ENCODE peak calls at places on chromosomes 13 and 19, in four cellular contexts. H is WTC11, S is HEK293T, V is GM12878. R is an unnamed sample.

GRCh38 chr19:40807147-40808020 is 8.4 kb downstream of the EGLN2 start:
- DNase-seq in H (peak), V (no peak), S (peak), R (no peak)

GRCh38 chr19:58511353-58512208 is at the start of gene SLC27A5:
- DNase-seq in V (no peak), H (no peak), S (no peak), R (no peak)

GRCh38 chr13:52845334-52845761 is 3.1 kb downstream of the PCDH8 start:
- DNase-seq in V (no peak), H (peak), S (peak), R (no peak)

GRCh38 chr13:24161980-24162517 is 1.5 kb downstream of the SPATA13 start:
- DNase-seq in V (no peak), S (no peak), H (no peak), R (no peak)

GRCh38 chr13:52738719-52739467 is 727 bp downstream of the CNMD start:
- DNase-seq in S (no peak), V (no peak), H (peak), R (peak)

GRCh38 chr19:14413765-14414171 is 5.4 kb downstream of the DDX39A start:
- DNase-seq in V (no peak), S (no peak), H (no peak), R (no peak)

GRCh38 chr19:50458396-50459066 is 17.8 kb upstream of the EMC10 start:
- DNase-seq in V (no peak), H (no peak), S (no peak), R (no peak)

GRCh38 chr13:106151056-106151699 is 384.3 kb downstream of the EFNB2 start:
- DNase-seq in V (no peak), H (no peak), S (no peak), R (no peak)

GRCh38 chr13:41835871-41836270 is 125.0 kb downstream of the VWA8 start:
- DNase-seq in V (no peak), S (no peak), H (no peak), R (no peak)

GRCh38 chr13:41837668-41838067 is 123.2 kb downstream of the VWA8 start:
- DNase-seq in H (no peak), S (no peak), V (no peak), R (no peak)

GRCh38 chr13:41827507-41828213 is 133.2 kb downstream of the VWA8 start:
- DNase-seq in S (no peak), V (no peak), H (no peak), R (no peak)

GRCh38 chr13:41833851-41834250 is 127.1 kb downstream of the VWA8 start:
- DNase-seq in V (no peak), S (no peak), H (no peak), R (no peak)

DNA sequence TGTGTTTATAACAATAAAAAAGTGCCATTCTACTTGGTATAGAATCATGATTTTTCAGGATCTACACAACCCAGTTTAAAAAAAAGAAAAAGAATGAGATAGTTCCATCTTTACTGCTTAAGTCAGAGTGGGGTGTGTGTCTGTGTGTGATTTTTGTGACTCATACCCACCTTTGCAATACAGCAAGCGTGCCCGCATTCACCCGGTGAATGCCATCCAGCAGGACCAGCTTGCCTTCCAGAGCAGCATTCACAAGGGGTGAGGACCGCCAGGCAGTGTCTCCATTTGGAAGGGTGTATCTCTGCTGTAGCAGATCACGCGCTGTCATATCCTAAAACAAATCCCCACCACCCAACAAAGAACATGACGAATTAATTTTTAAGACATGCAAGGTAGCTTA is 127.7 kb downstream of the VWA8 start:
- DNase-seq in S (no peak), H (no peak), V (no peak), R (no peak)
- TF ChIP-seq SP1 in S (no peak), H (no peak), V (no peak), R (no peak)

GRCh38 chr19:19280561-19280960 is 7.5 kb upstream of the TM6SF2 start:
- DNase-seq in H (no peak), S (no peak), V (no peak), R (no peak)
- TF ChIP-seq SP1 in H (no peak), S (no peak), V (no peak), R (no peak)

GRCh38 chr13:71625694-71626093 is 241.3 kb downstream of the DACH1 start:
- DNase-seq in S (no peak), H (no peak), V (no peak), R (no peak)
- TF ChIP-seq SP1 in S (no peak), H (no peak), V (no peak), R (no peak)

DNA sequence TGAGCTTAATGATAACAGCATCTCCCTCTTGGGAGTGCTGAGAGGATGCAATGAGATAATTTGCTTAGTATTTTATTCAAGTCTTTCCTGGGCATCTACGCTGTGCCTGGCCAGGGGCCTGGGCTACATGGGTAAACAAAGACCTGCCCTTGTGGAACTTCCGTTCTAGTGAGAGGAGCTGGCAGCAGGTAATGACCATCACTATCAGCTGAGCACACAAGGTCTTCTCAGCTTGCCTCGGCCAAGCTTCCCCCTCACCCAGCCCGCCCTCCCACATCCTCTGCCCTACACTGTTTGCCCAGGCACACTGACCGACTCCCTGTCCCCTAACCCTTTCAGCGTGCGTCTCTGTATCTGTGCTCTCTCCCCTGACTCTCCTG is 8.6 kb upstream of the FKRP start:
- DNase-seq in S (no peak), V (no peak), H (no peak), R (peak)
- TF ChIP-seq SP1 in S (no peak), V (no peak), H (no peak), R (no peak)

GRCh38 chr13:51590966-51591627 is 6.8 kb downstream of the WDFY2 start:
- DNase-seq in V (no peak), H (no peak), S (no peak), R (peak)
- TF ChIP-seq SP1 in V (no peak), H (no peak), S (no peak), R (peak)

DNA sequence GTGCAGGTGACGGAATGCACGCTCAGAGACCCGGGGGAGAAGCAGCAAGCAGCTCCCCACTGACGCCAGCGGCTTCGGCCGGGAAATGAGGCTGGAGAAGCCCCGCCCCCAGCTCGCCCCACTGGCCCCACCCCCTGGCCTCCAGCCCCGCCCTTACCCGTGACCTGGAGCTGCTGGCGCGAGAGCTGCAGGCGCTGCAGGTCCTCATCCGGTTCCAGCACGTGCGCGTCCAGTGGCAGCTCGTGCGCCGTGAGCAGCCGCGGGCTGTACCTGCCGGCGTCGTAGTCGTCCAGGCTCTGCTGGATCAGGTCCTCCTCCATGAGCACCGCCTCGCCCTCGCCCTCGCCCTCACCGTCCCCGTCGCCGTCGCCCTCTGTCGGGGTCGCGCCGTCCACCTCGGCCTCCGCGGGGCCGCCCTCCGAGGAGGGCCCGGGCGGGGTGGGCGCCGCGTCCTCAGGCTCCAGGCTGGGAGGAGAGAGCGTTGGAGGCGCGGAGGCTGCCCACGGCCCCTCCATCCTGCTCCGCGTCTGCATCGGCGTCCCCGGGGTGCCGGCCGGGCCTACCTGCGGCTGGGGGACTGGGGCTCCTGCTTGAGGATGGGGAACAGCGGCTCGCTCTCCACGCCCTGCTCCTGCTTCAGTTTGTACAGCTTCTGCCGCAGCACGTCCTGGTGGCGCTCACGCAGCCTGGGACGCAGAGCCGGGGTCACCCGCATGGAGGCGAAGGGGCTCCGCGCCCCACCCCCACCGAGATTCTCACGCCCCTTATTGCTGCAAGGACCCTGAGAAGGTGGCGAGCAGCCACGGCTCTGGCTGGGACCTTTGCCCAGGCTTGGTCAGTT is 6.4 kb upstream of the TBXA2R start:
- DNase-seq in S (no peak), V (no peak), H (peak), R (peak)
- TF ChIP-seq SP1 in S (no peak), V (no peak), H (no peak), R (no peak)

DNA sequence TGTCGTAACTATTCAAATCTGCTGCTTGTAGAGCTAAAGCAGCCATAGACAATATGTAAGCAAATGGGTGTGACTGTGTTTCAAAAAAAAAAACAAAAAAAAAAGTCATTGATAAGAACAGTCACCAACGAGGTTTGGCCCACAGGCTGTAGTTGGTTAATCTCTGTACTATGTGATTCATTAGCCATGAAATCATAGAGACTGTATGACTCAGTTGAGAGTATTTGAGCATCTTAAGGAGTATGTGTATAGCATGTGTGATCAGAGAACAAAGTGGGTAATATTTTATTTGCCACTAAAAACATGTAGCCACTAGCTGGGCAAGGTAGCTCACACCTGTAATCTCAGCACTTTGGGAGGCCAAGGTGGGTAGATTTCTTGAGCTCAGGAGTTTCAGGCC is 2724.6 kb downstream of the PCDH9 start:
- DNase-seq in H (no peak), S (no peak), V (no peak), R (no peak)
- TF ChIP-seq SP1 in H (no peak), S (no peak), V (no peak), R (no peak)

DNA sequence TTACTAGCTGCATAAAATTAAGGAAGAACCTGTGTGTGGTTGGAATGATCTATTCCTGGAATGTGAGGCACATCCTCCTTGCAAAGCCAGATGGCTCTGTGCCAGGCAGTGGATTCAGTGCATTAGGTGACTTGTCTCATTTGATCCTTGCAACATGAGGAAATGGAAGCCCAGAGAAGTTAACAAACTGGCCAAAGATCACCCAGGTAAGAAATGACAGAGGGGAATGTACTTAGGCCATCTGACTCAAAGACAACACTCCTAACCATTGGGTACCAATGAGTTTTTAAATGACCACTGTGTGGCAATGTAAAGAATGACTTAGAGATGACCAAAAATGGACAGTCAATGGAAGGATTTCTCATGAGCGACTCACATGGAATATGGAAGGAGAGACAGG is 114.2 kb upstream of the RXFP2 start:
- DNase-seq in H (no peak), S (no peak), V (no peak), R (no peak)
- TF ChIP-seq SP1 in H (no peak), S (no peak), V (no peak), R (no peak)

DNA sequence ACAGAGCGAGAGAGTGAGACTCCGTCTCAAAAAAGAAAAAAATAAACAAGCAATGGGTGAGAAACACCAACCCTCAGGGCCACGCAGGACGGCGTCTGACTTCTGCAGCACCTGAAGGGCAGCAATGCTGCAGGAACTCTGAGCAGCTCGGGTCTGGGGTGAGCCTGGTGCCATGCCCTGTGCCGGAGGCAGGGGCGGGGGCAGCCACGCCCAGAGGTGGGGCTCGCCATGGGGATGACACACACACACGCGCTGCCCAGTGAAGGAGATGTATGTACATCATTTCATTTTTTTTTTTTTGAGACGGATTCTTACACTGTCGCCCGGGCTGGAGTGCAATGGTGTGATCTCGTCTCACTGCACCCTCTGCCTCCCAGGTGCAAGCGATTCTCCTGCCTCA is 24.3 kb downstream of the GPX4 start:
- DNase-seq in V (no peak), S (no peak), H (no peak), R (no peak)
- TF ChIP-seq SP1 in V (no peak), S (no peak), H (no peak), R (no peak)

R was measured in K562.